ENCODE peak calls at places on chromosomes 11 and 22, in four cellular contexts. One of them, this sample, is unnamed.

GRCh38 chr22:42780070-42780540 is 59.4 kb upstream of the A4GALT start:
- DNase-seq in tibial nerve: peak; percentile 90
- DNase-seq in amniotic stem cell: peak; percentile 74
- DNase-seq in Peyer's patch: peak; percentile 66
- DNase-seq in this sample: peak; percentile 97

GRCh38 chr11:46015941-46016340 is 93.5 kb downstream of the LARGE2 start:
- DNase-seq in amniotic stem cell: no peak
- DNase-seq in tibial nerve: no peak
- DNase-seq in Peyer's patch: no peak
- DNase-seq in this sample: no peak

GRCh38 chr11:112355726-112356125 is 95.1 kb upstream of the PLET1 start:
- DNase-seq in tibial nerve: no peak
- DNase-seq in Peyer's patch: no peak
- DNase-seq in amniotic stem cell: no peak
- DNase-seq in this sample: peak; percentile 35

GRCh38 chr22:44544523-44545433 is 46.7 kb upstream of the RTL6 start:
- DNase-seq in Peyer's patch: no peak
- DNase-seq in amniotic stem cell: no peak
- DNase-seq in tibial nerve: no peak
- DNase-seq in this sample: no peak

GRCh38 chr22:22578702-22579424 is 19.8 kb upstream of the PRAME start:
- DNase-seq in Peyer's patch: no peak
- DNase-seq in tibial nerve: peak; percentile 43
- DNase-seq in amniotic stem cell: no peak
- DNase-seq in this sample: peak; percentile 41

GRCh38 chr11:4187055-4187988 is 92.7 kb downstream of the RRM1 start:
- DNase-seq in amniotic stem cell: peak; percentile 56
- DNase-seq in Peyer's patch: peak; percentile 79
- DNase-seq in tibial nerve: peak; percentile 91
- DNase-seq in this sample: peak; percentile 82

GRCh38 chr11:5891216-5891800 is 1.7 kb upstream of the OR52E5 start:
- DNase-seq in amniotic stem cell: no peak
- DNase-seq in Peyer's patch: no peak
- DNase-seq in tibial nerve: no peak
- DNase-seq in this sample: peak; percentile 9

GRCh38 chr11:118889796-118890195 is 6.1 kb downstream of the CXCR5 start:
- DNase-seq in tibial nerve: no peak
- DNase-seq in amniotic stem cell: no peak
- DNase-seq in Peyer's patch: no peak
- DNase-seq in this sample: peak; percentile 79

GRCh38 chr11:76654310-76654851 is 16.2 kb downstream of the LRRC32 start:
- DNase-seq in amniotic stem cell: no peak
- DNase-seq in Peyer's patch: no peak
- DNase-seq in tibial nerve: peak; percentile 38
- DNase-seq in this sample: peak; percentile 78